ENCODE peak calls at places on chromosomes 1 and 21, in eight cellular contexts. T, M, O, A, I, F, S and B are unnamed samples.
A peak's percentile ranks its signal among the peaks of the same experiment; 100 is the strongest.

GRCh38 chr1:165350861-165351260 is 5.7 kb downstream of the LMX1A start:
- DNase-seq in T (peak; percentile 90), M (no peak), O (no peak), A (no peak), I (no peak), F (no peak), S (no peak), B (no peak)

GRCh38 chr1:243343970-243344749 is 88.3 kb downstream of the SDCCAG8 start:
- DNase-seq in T (peak; percentile 87), M (peak; percentile 51), O (peak; percentile 20), A (peak; percentile 8), I (peak; percentile 61), F (no peak), S (peak; percentile 43), B (no peak)

GRCh38 chr1:210372491-210372890 is 43.8 kb downstream of the HHAT start:
- DNase-seq in T (no peak), M (no peak), O (no peak), A (no peak), I (no peak), F (no peak), S (no peak), B (no peak)

GRCh38 chr1:221429262-221429661 is 312.6 kb downstream of the DUSP10 start:
- DNase-seq in T (no peak), M (no peak), O (no peak), A (no peak), I (no peak), F (no peak), S (no peak), B (no peak)

GRCh38 chr1:15714438-15715136 is 21.5 kb upstream of the SLC25A34 start:
- DNase-seq in T (no peak), M (no peak), O (no peak), A (no peak), I (no peak), F (no peak), S (no peak), B (no peak)

GRCh38 chr1:233227930-233228465 is 67.5 kb downstream of the PCNX2 start:
- DNase-seq in T (no peak), M (no peak), O (no peak), A (no peak), I (no peak), F (no peak), S (no peak), B (no peak)

GRCh38 chr1:37174876-37175275 is 140.6 kb upstream of the GRIK3 start:
- DNase-seq in T (no peak), M (peak; percentile 56), O (no peak), A (no peak), I (no peak), F (no peak), S (no peak), B (no peak)

GRCh38 chr1:78323311-78323710 is 167.5 kb upstream of the PTGFR start:
- DNase-seq in T (no peak), M (no peak), O (no peak), A (no peak), I (no peak), F (no peak), S (no peak), B (no peak)

GRCh38 chr1:115781830-115782229 is 13.3 kb upstream of the CASQ2 start:
- DNase-seq in T (no peak), M (no peak), O (no peak), A (no peak), I (no peak), F (no peak), S (no peak), B (no peak)

GRCh38 chr1:157739229-157739901 is 37.6 kb downstream of the FCRL2 start:
- DNase-seq in T (peak; percentile 21), M (no peak), O (no peak), A (no peak), I (no peak), F (no peak), S (no peak), B (no peak)

GRCh38 chr1:113223546-113223945 is 150.5 kb downstream of the LRIG2 start:
- DNase-seq in T (no peak), M (no peak), O (no peak), A (no peak), I (peak; percentile 24), F (no peak), S (no peak), B (no peak)

GRCh38 chr1:201649776-201650607 is 111.1 kb downstream of the NAV1 start:
- DNase-seq in T (peak; percentile 92), M (peak; percentile 65), O (no peak), A (peak; percentile 43), I (peak; percentile 86), F (peak; percentile 47), S (no peak), B (no peak)

GRCh38 chr1:39691383-39692151 is at the start of gene HPCAL4:
- DNase-seq in T (peak; percentile 99), M (peak; percentile 58), O (no peak), A (peak; percentile 74), I (peak; percentile 94), F (peak; percentile 77), S (peak; percentile 72), B (peak; percentile 18)

GRCh38 chr1:39690225-39690624 is 1.0 kb downstream of the HPCAL4 start:
- DNase-seq in T (no peak), M (no peak), O (no peak), A (no peak), I (no peak), F (no peak), S (no peak), B (no peak)

GRCh38 chr1:39692152-39693064 is 1.2 kb upstream of the HPCAL4 start:
- DNase-seq in T (peak; percentile 90), M (no peak), O (no peak), A (no peak), I (no peak), F (no peak), S (no peak), B (no peak)

GRCh38 chr1:39689635-39690034 is 1.6 kb downstream of the HPCAL4 start:
- DNase-seq in T (no peak), M (no peak), O (no peak), A (no peak), I (no peak), F (no peak), S (no peak), B (no peak)

GRCh38 chr1:39690943-39691382 is 270 bp downstream of the HPCAL4 start:
- DNase-seq in T (no peak), M (no peak), O (no peak), A (no peak), I (no peak), F (no peak), S (no peak), B (no peak)
- TF ChIP-seq EZH2 in T (peak; percentile 51), M (no peak), O (no peak), A (no peak), I (no peak), F (peak; percentile 14), S (no peak), B (no peak)

DNA sequence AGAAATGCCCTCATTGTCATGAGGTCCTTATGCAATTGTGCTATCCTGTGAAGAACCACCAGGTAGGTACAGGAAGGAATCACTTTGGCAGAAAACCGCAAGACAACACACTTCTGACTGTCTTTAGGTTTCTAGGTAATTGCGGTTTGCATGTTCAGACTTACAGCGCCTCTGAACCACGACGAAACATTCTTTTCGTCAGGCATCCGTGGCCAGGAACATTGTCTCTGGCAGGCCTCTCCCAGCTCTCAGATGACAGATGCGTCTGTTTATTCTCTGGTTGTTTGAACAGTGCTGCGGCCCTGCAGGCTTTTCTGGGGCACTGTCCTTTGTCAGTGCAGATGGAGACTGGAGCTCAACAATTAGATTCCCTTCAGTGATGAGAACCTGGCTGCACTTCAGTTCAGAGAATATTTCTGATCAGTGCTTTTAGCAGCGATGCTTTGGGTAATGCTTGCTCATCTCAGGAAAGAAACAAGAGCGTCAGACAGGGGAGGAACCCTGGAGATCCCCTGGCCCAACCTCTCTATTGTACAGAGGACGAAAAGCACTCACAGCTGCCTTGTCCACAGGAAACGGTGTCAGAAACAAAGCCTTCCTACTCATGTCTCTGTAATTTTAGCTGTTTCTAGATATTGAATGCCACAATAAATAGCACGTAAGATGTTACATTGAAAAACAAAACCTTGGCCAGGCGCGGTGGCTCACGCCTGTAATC is 63.5 kb downstream of the B3GALT5 start:
- DNase-seq in T (no peak), M (no peak), O (peak; percentile 51), A (no peak), I (no peak), F (no peak), S (peak; percentile 17), B (no peak)
- TF ChIP-seq POLR2AphosphoS5 in T (no peak), M (no peak), O (no peak), A (no peak), I (no peak), F (no peak), S (no peak), B (no peak)

GRCh38 chr1:90724361-90724760 is 7.3 kb upstream of the BARHL2 start:
- DNase-seq in T (peak; percentile 38), M (no peak), O (no peak), A (no peak), I (no peak), F (no peak), S (no peak), B (no peak)

GRCh38 chr1:90723561-90724108 is 6.5 kb upstream of the BARHL2 start:
- DNase-seq in T (peak; percentile 95), M (no peak), O (no peak), A (no peak), I (no peak), F (no peak), S (no peak), B (no peak)

GRCh38 chr1:90725341-90725960 is 8.3 kb upstream of the BARHL2 start:
- DNase-seq in T (peak; percentile 55), M (no peak), O (no peak), A (no peak), I (no peak), F (no peak), S (no peak), B (no peak)

GRCh38 chr1:90725961-90726715 is 9.0 kb upstream of the BARHL2 start:
- DNase-seq in T (peak; percentile 48), M (no peak), O (no peak), A (no peak), I (no peak), F (no peak), S (no peak), B (no peak)

GRCh38 chr1:90724926-90725325 is 7.8 kb upstream of the BARHL2 start:
- DNase-seq in T (peak; percentile 64), M (no peak), O (no peak), A (no peak), I (no peak), F (no peak), S (no peak), B (no peak)
- TF ChIP-seq EZH2 in T (no peak), M (no peak), O (no peak), A (no peak), I (no peak), F (no peak), S (no peak), B (no peak)

DNA sequence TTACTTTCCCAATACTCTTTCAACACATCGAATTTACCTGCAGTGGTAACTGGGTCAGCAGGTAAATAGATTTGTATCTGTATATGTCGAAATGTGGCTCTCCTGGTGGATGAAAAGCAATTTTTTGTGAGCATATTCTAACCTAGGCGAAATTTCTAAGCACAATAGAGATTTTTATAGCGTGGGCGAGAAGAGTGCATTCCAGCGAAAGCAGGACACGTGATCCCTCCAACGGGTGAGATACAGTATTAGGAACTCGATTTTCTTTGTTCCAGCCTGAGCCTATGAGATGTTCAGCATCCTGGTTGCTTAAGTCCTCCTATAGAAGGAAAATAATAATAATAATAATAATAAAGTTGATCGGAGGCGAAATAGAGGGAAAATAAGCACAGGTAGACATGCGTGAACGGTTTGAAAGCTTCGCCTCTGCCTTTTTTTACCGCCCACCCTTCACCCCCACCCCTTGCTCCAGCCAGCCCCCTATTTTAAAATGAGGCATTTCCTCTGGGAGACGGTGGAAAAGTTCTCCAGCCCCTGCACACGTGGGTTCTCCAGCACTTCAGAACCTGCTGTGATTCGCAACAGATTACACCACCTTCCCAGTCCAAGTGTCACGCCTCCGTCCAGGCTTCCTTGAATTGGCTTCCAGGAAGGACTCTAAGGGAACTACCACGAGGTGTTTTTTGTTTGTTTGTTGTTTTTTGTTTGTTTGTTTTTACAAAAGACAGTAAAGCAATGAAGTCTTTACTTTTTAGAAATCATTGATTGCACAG is 2.4 kb downstream of the LRRC7 start:
- DNase-seq in T (peak; percentile 54), M (peak; percentile 4), O (no peak), A (no peak), I (peak; percentile 6), F (no peak), S (no peak), B (no peak)
- TF ChIP-seq POLR2AphosphoS5 in T (no peak), M (no peak), O (no peak), A (no peak), I (no peak), F (no peak), S (no peak), B (no peak)